ENCODE peak calls at places on chromosomes 12 and 14, in six cellular contexts. N is astrocyte of the cerebellum, B is suprapubic skin, H is choroid plexus epithelial cell, C is tibial artery, T is left ventricle myocardium inferior. E is an unnamed sample.
A peak's percentile ranks its signal among the peaks of the same experiment; 100 is the strongest.

GRCh38 chr12:15796493-15797141 is 7.4 kb upstream of the EPS8 start:
- DNase-seq in H (no peak), B (no peak), N (no peak), T (no peak), C (no peak), E (no peak)

GRCh38 chr14:50944647-50945413 is 547 bp upstream of the PYGL start:
- DNase-seq in T (peak; percentile 52), C (peak; percentile 79), B (peak; percentile 87), H (peak; percentile 48), N (no peak), E (peak; percentile 36)

GRCh38 chr14:95157987-95158712 is 821 bp upstream of the DICER1 start:
- DNase-seq in T (no peak), B (no peak), C (no peak), H (no peak), N (no peak), E (no peak)

GRCh38 chr12:106984588-106985137 is 2.3 kb downstream of the MTERF2 start:
- DNase-seq in N (no peak), C (no peak), H (no peak), T (no peak), B (no peak), E (no peak)

GRCh38 chr14:95515080-95515489 is 1.4 kb downstream of the SYNE3 start:
- DNase-seq in H (no peak), C (peak; percentile 81), B (peak; percentile 82), N (no peak), T (peak; percentile 67), E (no peak)

GRCh38 chr12:66002812-66003211 is 127.7 kb downstream of the LLPH start:
- DNase-seq in T (no peak), N (no peak), H (peak; percentile 58), B (no peak), C (no peak), E (no peak)

GRCh38 chr12:120706029-120706428 is 4.2 kb upstream of the UNC119B start:
- DNase-seq in B (no peak), C (no peak), H (no peak), T (no peak), N (no peak), E (no peak)

GRCh38 chr12:6952121-6952859 is 1.1 kb downstream of the PTPN6 start:
- DNase-seq in N (no peak), H (no peak), C (no peak), B (peak; percentile 77), T (peak; percentile 12), E (no peak)

DNA sequence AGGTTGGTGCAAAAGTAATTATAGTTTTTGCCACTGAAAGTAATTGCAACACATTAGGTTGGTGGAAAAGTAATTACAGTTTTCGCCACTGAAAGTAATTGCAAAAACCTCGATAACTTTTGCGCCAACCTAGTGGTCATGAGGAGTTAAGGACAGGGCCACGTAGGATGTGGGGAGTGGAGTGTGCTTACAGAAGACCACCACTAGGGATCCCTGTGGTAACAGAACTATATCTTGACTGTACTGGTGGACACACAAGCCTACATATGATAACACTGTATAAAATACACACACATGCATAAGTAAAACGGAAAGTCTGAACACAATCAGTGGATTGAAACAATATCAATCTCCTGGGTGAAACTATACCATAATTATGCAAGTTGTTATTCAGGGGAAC is 187.4 kb upstream of the ABCD2 start:
- DNase-seq in C (no peak), N (no peak), H (peak; percentile 30), T (no peak), B (no peak), E (no peak)
- TF ChIP-seq CTCF in C (no peak), N (peak; percentile 9), H (peak; percentile 40), T (no peak), B (no peak), E (no peak)

DNA sequence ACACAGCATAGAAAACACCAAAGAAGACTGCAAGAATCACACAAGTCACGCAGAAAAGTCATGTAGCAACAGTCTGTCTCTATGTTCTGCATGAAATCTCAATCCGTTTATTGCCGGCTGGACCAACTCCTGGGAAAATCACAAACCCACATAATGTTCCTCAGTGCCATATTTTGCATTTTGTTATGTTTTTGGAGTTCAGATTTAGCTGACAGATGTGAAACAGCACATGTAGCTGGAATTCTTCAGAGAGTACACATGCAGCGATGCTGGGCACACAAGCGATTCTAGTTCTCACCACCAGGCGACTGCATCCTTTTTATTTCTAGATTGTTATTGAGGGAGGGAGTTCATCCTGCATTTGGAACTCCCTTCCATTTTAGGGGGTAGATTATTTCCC is 193.2 kb downstream of the APAF1 start:
- DNase-seq in C (no peak), N (peak; percentile 32), H (peak; percentile 62), T (no peak), B (no peak), E (no peak)
- TF ChIP-seq CTCF in C (peak; percentile 11), N (peak; percentile 66), H (peak; percentile 73), T (peak; percentile 31), B (no peak), E (no peak)

GRCh38 chr12:95312656-95313055 is 95.0 kb downstream of the VEZT start:
- DNase-seq in C (no peak), T (no peak), N (no peak), B (no peak), H (no peak), E (no peak)
- TF ChIP-seq CTCF in C (no peak), T (no peak), N (no peak), B (no peak), H (no peak), E (no peak)

GRCh38 chr12:9134981-9135628 is 19.4 kb upstream of the A2M start:
- DNase-seq in C (no peak), T (no peak), N (no peak), H (peak; percentile 6), B (no peak), E (no peak)
- TF ChIP-seq CTCF in C (no peak), T (peak; percentile 39), N (no peak), H (peak; percentile 29), B (no peak), E (no peak)

DNA sequence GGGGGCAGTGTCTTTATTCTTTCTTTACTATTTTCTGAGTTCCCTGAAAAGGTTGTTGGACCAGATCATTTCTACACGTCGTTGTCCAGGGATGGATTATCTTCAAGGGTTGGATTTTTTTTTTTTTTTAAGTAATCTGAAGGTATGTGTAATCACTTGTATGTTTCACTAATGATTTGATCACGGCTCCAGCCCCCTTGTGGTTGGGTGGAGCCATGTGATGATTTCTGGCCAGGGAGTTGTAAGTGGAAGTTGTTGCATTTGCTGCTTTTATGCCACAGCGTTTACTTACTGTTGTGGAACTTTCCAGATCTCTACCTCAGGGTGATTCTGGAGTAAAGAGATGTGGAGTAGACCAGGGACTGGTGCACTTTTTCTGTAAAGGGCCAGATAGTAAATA is 390.3 kb downstream of the AACS start:
- DNase-seq in T (no peak), H (no peak), C (no peak), B (no peak), N (no peak), E (no peak)
- TF ChIP-seq CTCF in T (no peak), H (no peak), C (no peak), B (no peak), N (no peak), E (no peak)